ENCODE peak calls at places on chromosomes 16 and 17, in ten cellular contexts. H is H1, N is stomach, L is ovary, X is SK-N-SH, R is A549, Z is K562, M is suprapubic skin, Y is tibial nerve, G is transverse colon. C is an unnamed sample.

GRCh38 chr17:70344356-70345060 is 175.2 kb downstream of the KCNJ2 start:
- DNase-seq in H (no peak), N (no peak), L (no peak), X (no peak), R (no peak), Z (no peak), M (no peak), Y (no peak), G (no peak), C (no peak)

GRCh38 chr17:75610103-75610984 is 22.7 kb downstream of the MYO15B start:
- DNase-seq in H (no peak), N (peak), L (no peak), X (no peak), R (peak), Z (no peak), M (no peak), Y (no peak), G (peak), C (no peak)

GRCh38 chr17:11900103-11900502 is 97.2 kb downstream of the ZNF18 start:
- DNase-seq in H (no peak), N (no peak), L (no peak), X (no peak), R (no peak), Z (no peak), M (no peak), Y (no peak), G (no peak), C (peak)

GRCh38 chr17:42408076-42408475 is 15.0 kb downstream of the CAVIN1 start:
- DNase-seq in H (no peak), N (no peak), L (no peak), X (no peak), R (no peak), Z (peak), M (no peak), Y (no peak), G (no peak), C (no peak)

GRCh38 chr17:17385502-17385901 is 82.3 kb downstream of the NT5M start:
- DNase-seq in H (no peak), N (no peak), L (no peak), X (peak), R (no peak), Z (no peak), M (no peak), Y (no peak), G (no peak), C (no peak)

GRCh38 chr16:20870122-20870521 is 30.0 kb downstream of the DCUN1D3 start:
- DNase-seq in H (no peak), N (no peak), L (no peak), X (no peak), R (no peak), Z (no peak), M (no peak), Y (no peak), G (no peak), C (no peak)

GRCh38 chr17:45096141-45096540 is 35.0 kb downstream of the NMT1 start:
- DNase-seq in H (no peak), N (no peak), L (no peak), X (no peak), R (peak), Z (peak), M (no peak), Y (no peak), G (no peak), C (no peak)

GRCh38 chr17:82737981-82738877 is 2.8 kb downstream of the FN3K start:
- DNase-seq in H (no peak), N (peak), L (peak), X (no peak), R (no peak), Z (peak), M (no peak), Y (no peak), G (no peak), C (no peak)

GRCh38 chr17:17196776-17197175 is 9.4 kb downstream of the PLD6 start:
- DNase-seq in H (no peak), N (no peak), L (no peak), X (no peak), R (no peak), Z (no peak), M (no peak), Y (no peak), G (no peak), C (no peak)

GRCh38 chr16:84513111-84514065 is 8.9 kb upstream of the MEAK7 start:
- DNase-seq in H (no peak), N (no peak), L (peak), X (no peak), R (no peak), Z (no peak), M (no peak), Y (no peak), G (no peak), C (peak)

GRCh38 chr16:1435921-1436697 is 5.2 kb downstream of the PERCC1 start:
- DNase-seq in H (no peak), N (peak), L (no peak), X (no peak), R (no peak), Z (peak), M (no peak), Y (no peak), G (no peak), C (no peak)

GRCh38 chr17:80030730-80031410 is 4.8 kb downstream of the TBC1D16 start:
- DNase-seq in H (no peak), N (peak), L (no peak), X (no peak), R (no peak), Z (no peak), M (no peak), Y (no peak), G (peak), C (no peak)

GRCh38 chr16:66682271-66682670 is 14.3 kb downstream of the CMTM4 start:
- DNase-seq in H (no peak), N (no peak), L (no peak), X (no peak), R (no peak), Z (no peak), M (no peak), Y (no peak), G (no peak), C (no peak)

GRCh38 chr17:63998721-63999679 is 849 bp downstream of the PRR29 start:
- DNase-seq in H (no peak), N (no peak), L (no peak), X (peak), R (no peak), Z (no peak), M (peak), Y (no peak), G (no peak), C (peak)

GRCh38 chr16:76729525-76729924 is 452.3 kb downstream of the CNTNAP4 start:
- DNase-seq in H (no peak), N (no peak), L (no peak), X (no peak), R (no peak), Z (no peak), M (no peak), Y (no peak), G (no peak), C (no peak)

GRCh38 chr17:46950997-46951621 is 27.9 kb downstream of the RPRML start:
- DNase-seq in H (no peak), N (no peak), L (no peak), X (no peak), R (no peak), Z (no peak), M (no peak), Y (no peak), G (no peak), C (no peak)

GRCh38 chr16:22814330-22815105 is 556 bp downstream of the HS3ST2 start:
- DNase-seq in H (peak), N (no peak), L (no peak), X (peak), R (no peak), Z (no peak), M (peak), Y (no peak), G (no peak), C (no peak)

GRCh38 chr17:80452173-80452915 is 24.1 kb downstream of the NPTX1 start:
- DNase-seq in H (no peak), N (no peak), L (no peak), X (no peak), R (no peak), Z (no peak), M (no peak), Y (no peak), G (no peak), C (no peak)

GRCh38 chr17:44804301-44805061 is 25.6 kb downstream of the GJC1 start:
- DNase-seq in H (no peak), N (no peak), L (no peak), X (no peak), R (no peak), Z (no peak), M (no peak), Y (no peak), G (peak), C (peak)

GRCh38 chr16:72722552-72722951 is 325.4 kb downstream of the ZFHX3 start:
- DNase-seq in H (peak), N (no peak), L (no peak), X (no peak), R (no peak), Z (peak), M (no peak), Y (no peak), G (no peak), C (no peak)

GRCh38 chr16:2705351-2705750 is 14.7 kb downstream of the PRSS27 start:
- DNase-seq in H (no peak), N (no peak), L (no peak), X (no peak), R (no peak), Z (no peak), M (no peak), Y (no peak), G (no peak), C (no peak)

GRCh38 chr16:11398851-11399250 is 53.6 kb downstream of the RMI2 start:
- DNase-seq in H (no peak), N (no peak), L (peak), X (no peak), R (no peak), Z (no peak), M (peak), Y (no peak), G (no peak), C (no peak)

GRCh38 chr16:11175850-11176341 is 80.1 kb downstream of the SOCS1 start:
- DNase-seq in H (no peak), N (no peak), L (no peak), X (no peak), R (no peak), Z (no peak), M (no peak), Y (no peak), G (no peak), C (no peak)

GRCh38 chr16:84178146-84178765 is 8.6 kb downstream of the TAF1C start:
- DNase-seq in H (no peak), N (no peak), L (no peak), X (no peak), R (no peak), Z (no peak), M (no peak), Y (no peak), G (no peak), C (no peak)

GRCh38 chr17:79000396-79001189 is 9.0 kb downstream of the CANT1 start:
- DNase-seq in H (no peak), N (no peak), L (no peak), X (peak), R (no peak), Z (no peak), M (peak), Y (no peak), G (no peak), C (peak)

GRCh38 chr17:61149862-61150362 is 249.7 kb upstream of the TBX2 start:
- DNase-seq in H (no peak), N (no peak), L (no peak), X (peak), R (peak), Z (no peak), M (no peak), Y (no peak), G (no peak), C (no peak)

GRCh38 chr16:13269359-13269758 is 368.0 kb downstream of the SHISA9 start:
- DNase-seq in H (no peak), N (no peak), L (no peak), X (no peak), R (no peak), Z (no peak), M (no peak), Y (no peak), G (no peak), C (no peak)

GRCh38 chr17:2102931-2103398 is 48.1 kb downstream of the HIC1 start:
- DNase-seq in H (no peak), N (no peak), L (no peak), X (no peak), R (no peak), Z (no peak), M (no peak), Y (no peak), G (no peak), C (peak)

GRCh38 chr17:76005263-76006149 is 4.9 kb downstream of the CDK3 start:
- DNase-seq in H (peak), N (peak), L (peak), X (peak), R (peak), Z (peak), M (peak), Y (peak), G (peak), C (peak)

GRCh38 chr17:82008258-82008940 is 14.3 kb downstream of the CENPX start:
- DNase-seq in H (no peak), N (no peak), L (no peak), X (peak), R (no peak), Z (no peak), M (no peak), Y (no peak), G (no peak), C (no peak)

GRCh38 chr17:65628637-65629036 is 67.2 kb upstream of the AXIN2 start:
- DNase-seq in H (no peak), N (no peak), L (no peak), X (no peak), R (no peak), Z (no peak), M (no peak), Y (no peak), G (no peak), C (no peak)

GRCh38 chr17:49775546-49776260 is 11.8 kb upstream of the FAM117A start:
- DNase-seq in H (no peak), N (no peak), L (no peak), X (no peak), R (no peak), Z (no peak), M (no peak), Y (no peak), G (no peak), C (no peak)

GRCh38 chr17:58005031-58005727 is 1.9 kb downstream of the SRSF1 start:
- DNase-seq in H (no peak), N (no peak), L (no peak), X (no peak), R (peak), Z (peak), M (no peak), Y (no peak), G (no peak), C (no peak)

GRCh38 chr16:19008245-19008644 is 24.5 kb downstream of the TMC7 start:
- DNase-seq in H (no peak), N (no peak), L (no peak), X (peak), R (no peak), Z (peak), M (no peak), Y (no peak), G (no peak), C (no peak)

GRCh38 chr17:60087882-60088669 is 9.4 kb upstream of the HEATR6 start:
- DNase-seq in H (no peak), N (peak), L (no peak), X (no peak), R (peak), Z (peak), M (no peak), Y (no peak), G (peak), C (no peak)

GRCh38 chr16:70428178-70428998 is 10.5 kb downstream of the ST3GAL2 start:
- DNase-seq in H (peak), N (peak), L (peak), X (peak), R (peak), Z (peak), M (peak), Y (peak), G (peak), C (peak)

GRCh38 chr17:68456529-68457167 is 648 bp downstream of the WIPI1 start:
- DNase-seq in H (peak), N (peak), L (peak), X (peak), R (peak), Z (no peak), M (peak), Y (peak), G (peak), C (peak)

DNA sequence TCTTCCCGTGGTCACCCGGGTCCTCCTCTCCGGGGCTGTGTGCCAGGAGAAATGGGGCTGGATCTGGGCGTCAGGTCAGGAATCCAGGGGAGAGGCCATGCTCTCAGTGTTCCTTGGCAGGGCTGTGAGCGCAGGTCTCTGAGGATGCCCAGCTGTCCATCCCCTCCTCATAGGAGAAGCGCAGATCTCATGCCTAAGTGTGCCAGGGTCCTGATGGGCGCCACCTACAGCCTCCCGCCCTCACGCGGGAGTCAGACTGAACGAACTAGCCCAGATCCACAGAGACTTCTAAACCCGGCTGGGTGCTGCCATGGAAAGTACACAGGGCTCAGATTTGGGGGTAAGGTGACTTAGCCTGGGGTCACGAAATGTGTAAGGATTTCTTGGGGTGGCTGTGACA is 24.3 kb downstream of the MGRN1 start:
- DNase-seq in H (no peak), N (no peak), L (no peak), X (no peak), R (no peak), Z (no peak), M (no peak), Y (no peak), G (no peak), C (no peak)
- H3K27ac ChIP-seq in H (no peak), N (no peak), L (no peak), X (no peak), R (no peak), Z (no peak), M (no peak), Y (no peak), G (no peak), C (no peak)

GRCh38 chr17:55668581-55668980 is 54.1 kb downstream of the TMEM100 start:
- DNase-seq in H (no peak), N (no peak), L (no peak), X (no peak), R (no peak), Z (no peak), M (no peak), Y (no peak), G (no peak), C (no peak)
- TF ChIP-seq EP300 in H (no peak), N (no peak), L (no peak), X (no peak), R (no peak), Z (no peak), M (no peak), Y (no peak), G (no peak), C (no peak)

GRCh38 chr17:8187517-8188407 is 2.2 kb downstream of the BORCS6 start:
- DNase-seq in H (peak), N (peak), L (peak), X (peak), R (peak), Z (peak), M (peak), Y (peak), G (peak), C (peak)
- H3K27ac ChIP-seq in H (no peak), N (peak), L (peak), X (peak), R (peak), Z (peak), M (peak), Y (peak), G (peak), C (peak)

GRCh38 chr17:48701864-48702532 is 20.3 kb downstream of the PRAC1 start:
- DNase-seq in H (no peak), N (no peak), L (no peak), X (no peak), R (no peak), Z (no peak), M (no peak), Y (no peak), G (no peak), C (no peak)
- TF ChIP-seq EP300 in H (no peak), N (no peak), L (no peak), X (no peak), R (no peak), Z (no peak), M (no peak), Y (no peak), G (no peak), C (no peak)

DNA sequence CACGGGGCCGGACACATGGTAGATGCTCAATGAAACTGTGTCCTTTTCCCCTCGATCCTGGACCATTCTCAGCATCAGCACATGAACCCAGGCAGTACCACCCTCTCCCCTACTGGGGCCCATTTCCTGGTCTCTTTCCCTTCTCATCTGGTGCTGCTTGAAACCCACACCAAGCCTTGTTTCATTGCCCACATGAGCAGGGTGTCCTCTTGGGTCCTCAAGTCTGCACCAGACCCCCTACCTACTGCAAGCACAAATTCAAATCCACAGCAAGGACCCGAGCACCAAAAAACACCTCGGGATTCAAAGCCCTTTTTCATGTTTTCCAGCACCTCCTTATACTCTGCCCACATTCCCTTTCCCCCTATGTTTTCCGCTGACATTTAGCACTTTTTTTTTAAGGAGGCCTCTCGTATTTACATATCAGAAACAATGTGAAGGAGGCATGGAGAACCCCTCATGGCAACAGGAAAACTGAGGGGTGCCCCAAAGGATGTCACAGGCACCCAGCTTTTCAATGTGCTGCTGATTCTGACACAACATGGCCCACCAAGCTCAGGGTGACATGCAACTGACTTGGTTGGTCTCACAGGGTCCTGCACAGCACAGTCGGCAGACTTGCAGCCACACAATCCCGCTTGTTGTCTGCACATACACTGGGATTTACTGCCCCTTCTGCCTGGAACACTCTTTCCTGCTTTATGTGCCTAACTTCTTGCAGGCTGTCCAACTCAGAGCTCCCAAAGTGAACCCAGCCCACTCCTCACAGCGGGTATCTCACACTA is 4.6 kb upstream of the CCL1 start:
- DNase-seq in H (peak), N (no peak), L (no peak), X (no peak), R (no peak), Z (no peak), M (no peak), Y (no peak), G (no peak), C (no peak)
- H3K27ac ChIP-seq in H (no peak), N (no peak), L (no peak), X (no peak), R (no peak), Z (no peak), M (no peak), Y (no peak), G (no peak), C (no peak)

GRCh38 chr16:88132836-88133506 is 181.7 kb downstream of the BANP start:
- DNase-seq in H (no peak), N (no peak), L (no peak), X (peak), R (no peak), Z (no peak), M (no peak), Y (no peak), G (no peak), C (no peak)

GRCh38 chr16:88131966-88132365 is 180.7 kb downstream of the BANP start:
- DNase-seq in H (no peak), N (no peak), L (no peak), X (no peak), R (no peak), Z (no peak), M (no peak), Y (no peak), G (no peak), C (no peak)

GRCh38 chr16:88130681-88131080 is 179.4 kb downstream of the BANP start:
- DNase-seq in H (no peak), N (no peak), L (no peak), X (peak), R (no peak), Z (no peak), M (no peak), Y (no peak), G (no peak), C (no peak)

GRCh38 chr16:88131256-88131655 is 180.0 kb downstream of the BANP start:
- DNase-seq in H (no peak), N (no peak), L (no peak), X (no peak), R (no peak), Z (no peak), M (no peak), Y (no peak), G (no peak), C (no peak)

GRCh38 chr16:88133507-88133843 is 182.2 kb downstream of the BANP start:
- DNase-seq in H (no peak), N (no peak), L (no peak), X (no peak), R (no peak), Z (no peak), M (no peak), Y (no peak), G (no peak), C (no peak)
- TF ChIP-seq EP300 in H (no peak), N (no peak), L (no peak), X (no peak), R (no peak), Z (no peak), M (no peak), Y (no peak), G (no peak), C (no peak)

C was measured in sigmoid colon.